ENCODE peak calls at places on chromosomes 13 and 19, in nine cellular contexts. X, M, H, L, S, I, Z, G and E are unnamed samples.

GRCh38 chr13:107512551-107512950 is 702.8 kb downstream of the LIG4 start:
- DNase-seq in L (no peak), G (no peak), Z (no peak), S (no peak), X (no peak), M (no peak), H (no peak), I (no peak), E (no peak)

GRCh38 chr19:47113446-47114348 is at the start of gene ZC3H4:
- DNase-seq in X (peak; percentile 92), I (peak; percentile 97), Z (peak; percentile 88), G (peak; percentile 93), L (peak; percentile 92), M (peak; percentile 95), S (peak; percentile 94), H (peak; percentile 93), E (peak; percentile 92)

GRCh38 chr13:109010912-109011311 is 381.5 kb downstream of the MYO16 start:
- DNase-seq in G (no peak), I (no peak), Z (no peak), H (no peak), X (peak; percentile 22), S (no peak), M (no peak), L (no peak), E (no peak)

GRCh38 chr13:91470084-91470621 is 71.7 kb downstream of the GPC5 start:
- DNase-seq in X (no peak), H (no peak), M (no peak), Z (no peak), S (no peak), L (no peak), G (no peak), I (no peak), E (no peak)

GRCh38 chr19:6806488-6806887 is 34.0 kb downstream of the VAV1 start:
- DNase-seq in I (no peak), Z (no peak), H (no peak), M (no peak), G (no peak), L (no peak), S (no peak), X (no peak), E (no peak)

GRCh38 chr13:21240586-21240985 is 64.1 kb downstream of the MRPL57 start:
- DNase-seq in S (no peak), L (no peak), M (no peak), I (no peak), Z (no peak), G (peak; percentile 58), X (no peak), H (no peak), E (no peak)

GRCh38 chr19:37342753-37343152 is 28.1 kb upstream of the ZNF527 start:
- DNase-seq in M (peak; percentile 18), H (no peak), Z (no peak), I (no peak), X (no peak), L (no peak), G (no peak), S (no peak), E (no peak)

GRCh38 chr13:25783076-25783475 is 268.7 kb downstream of the SHISA2 start:
- DNase-seq in I (no peak), X (no peak), L (no peak), M (no peak), G (no peak), S (no peak), H (no peak), Z (no peak), E (no peak)

GRCh38 chr13:28022848-28023518 is 34.5 kb upstream of the URAD start:
- DNase-seq in S (no peak), H (no peak), X (peak; percentile 23), G (peak; percentile 46), I (no peak), L (no peak), M (no peak), Z (no peak), E (no peak)

GRCh38 chr19:49442793-49443365 is 1.6 kb upstream of the SLC17A7 start:
- DNase-seq in X (peak; percentile 97), S (peak; percentile 75), Z (peak; percentile 85), I (peak; percentile 96), H (no peak), M (peak; percentile 68), G (peak; percentile 73), L (no peak), E (peak; percentile 29)

GRCh38 chr19:49441960-49442350 is 628 bp upstream of the SLC17A7 start:
- DNase-seq in X (no peak), H (no peak), S (no peak), Z (no peak), L (no peak), G (no peak), M (no peak), I (no peak), E (no peak)

GRCh38 chr19:49442354-49442753 is 1.0 kb upstream of the SLC17A7 start:
- DNase-seq in Z (no peak), S (no peak), M (no peak), H (no peak), G (no peak), L (no peak), X (no peak), I (no peak), E (no peak)

GRCh38 chr19:49440439-49441209 is 703 bp downstream of the SLC17A7 start:
- DNase-seq in X (no peak), M (no peak), G (no peak), Z (no peak), S (no peak), I (no peak), L (no peak), H (no peak), E (no peak)

DNA sequence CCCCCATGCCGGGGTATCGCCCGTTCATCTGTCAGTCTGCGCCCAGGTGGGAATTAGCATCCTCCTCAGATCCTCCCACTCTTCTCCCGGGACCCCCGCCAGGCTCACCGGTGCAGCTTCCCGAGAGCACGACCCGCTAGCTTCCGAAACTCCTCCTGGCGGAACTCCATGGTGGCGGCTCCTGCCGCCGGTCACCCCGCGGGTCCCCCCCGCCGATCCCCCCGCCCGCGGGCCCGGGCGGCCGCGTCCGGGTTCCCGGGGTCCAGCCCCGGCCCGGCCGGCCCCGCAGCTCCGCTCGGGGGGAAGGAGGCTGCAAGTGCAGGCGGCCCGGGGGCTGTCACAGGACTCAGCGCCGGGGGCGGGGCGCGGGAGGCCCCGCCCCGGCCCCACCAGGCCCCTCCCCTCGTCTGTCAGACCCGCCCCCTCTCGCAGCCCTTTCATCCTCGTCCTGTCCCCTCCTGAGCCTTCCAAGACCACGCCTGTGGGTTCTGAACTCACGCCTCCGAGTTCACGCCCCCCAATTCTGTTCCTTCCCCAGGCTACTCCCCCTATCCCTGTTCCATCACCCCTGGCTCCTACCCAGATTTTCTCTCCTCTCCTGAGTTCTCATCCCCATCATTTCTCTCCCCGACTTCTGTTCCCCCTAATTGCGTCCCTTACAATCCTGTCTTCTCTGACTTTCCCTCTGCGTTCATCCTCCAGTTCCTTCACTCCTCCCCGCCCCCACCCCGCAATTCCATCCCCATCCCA is at the start of gene SLC17A7:
- DNase-seq in Z (no peak), L (no peak), M (no peak), S (no peak), I (peak; percentile 41), X (peak; percentile 68), H (no peak), G (no peak), E (peak; percentile 31)
- H3K27ac ChIP-seq in Z (no peak within 1 kb of the TSS), L (no peak within 1 kb of the TSS), M (no peak within 1 kb of the TSS), S (no peak within 1 kb of the TSS), I (no peak within 1 kb of the TSS), X (peak within 1 kb of the TSS; percentile 40), H (no peak within 1 kb of the TSS), G (no peak within 1 kb of the TSS), E (no peak within 1 kb of the TSS)

DNA sequence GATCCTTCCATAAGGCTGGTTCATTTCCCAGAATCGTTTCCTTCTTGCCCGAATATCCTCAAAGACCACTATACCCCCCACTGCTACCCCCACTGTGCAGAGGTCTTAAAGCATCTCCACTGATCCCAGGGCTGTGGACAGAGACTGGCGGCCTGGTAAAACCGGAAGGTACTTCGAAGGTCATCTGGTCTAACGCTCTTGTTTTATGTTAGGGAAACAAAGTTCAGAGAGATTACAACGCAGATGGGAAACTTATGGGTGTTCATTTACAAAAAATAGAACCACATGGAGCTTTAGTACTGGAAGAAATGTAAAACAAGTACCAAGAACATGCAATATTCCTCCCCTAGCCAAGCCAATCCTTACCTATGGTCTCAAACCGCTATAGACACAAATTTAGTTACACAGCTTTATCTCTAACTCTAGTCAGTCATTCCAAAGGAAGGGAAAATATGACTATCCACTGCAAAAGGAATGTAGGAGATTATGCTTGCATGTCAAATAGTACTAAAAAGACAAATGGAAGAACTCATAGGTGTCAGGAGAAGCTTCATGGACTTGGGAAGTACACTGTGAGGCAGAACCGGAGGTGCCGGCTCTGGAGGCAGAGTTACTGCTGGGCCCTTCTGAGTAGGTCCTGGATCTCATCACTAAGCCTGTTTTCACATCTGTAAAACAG is 97.6 kb downstream of the FOXO1 start:
- DNase-seq in Z (no peak), L (no peak), H (no peak), S (no peak), I (no peak), G (no peak), M (no peak), X (no peak), E (no peak)
- H3K4me1 ChIP-seq in Z (no peaks in the 10 kb centered on the region), L (peaks cover 70% of the 10 kb centered on the region), H (peaks cover 89% of the 10 kb centered on the region), S (no peaks in the 10 kb centered on the region), I (no peaks in the 10 kb centered on the region), G (no peaks in the 10 kb centered on the region), M (no peaks in the 10 kb centered on the region), X (peaks cover 13% of the 10 kb centered on the region), E (peaks cover 39% of the 10 kb centered on the region)

DNA sequence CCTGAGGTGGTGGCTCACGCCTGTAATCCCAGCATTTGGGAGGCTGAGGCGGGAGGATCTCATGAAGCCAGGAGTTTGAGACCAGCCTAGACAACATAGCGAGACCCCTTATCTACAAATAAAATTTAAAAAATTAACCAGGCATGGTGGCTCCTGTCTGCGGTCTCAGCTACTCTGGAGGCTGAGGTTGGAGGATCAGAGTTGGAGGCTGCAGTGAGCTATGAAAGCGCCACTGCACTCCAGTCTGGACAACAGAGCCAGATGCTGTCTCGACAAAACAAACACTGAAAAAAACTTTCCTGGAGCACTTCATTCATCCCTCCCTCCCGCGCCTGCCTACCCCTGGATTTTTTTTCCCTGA is 665 bp upstream of the ATG4D start:
- DNase-seq in S (no peak), X (no peak), I (no peak), Z (no peak), H (no peak), L (no peak), G (no peak), M (no peak), E (no peak)
- H3K27ac ChIP-seq in S (no peak overlapping the region), X (no peak overlapping the region), I (peak overlapping the region; percentile 89), Z (no peak overlapping the region), H (peak overlapping the region; percentile 69), L (peak overlapping the region; percentile 96), G (no peak overlapping the region), M (no peak overlapping the region), E (peak overlapping the region; percentile 80)

DNA sequence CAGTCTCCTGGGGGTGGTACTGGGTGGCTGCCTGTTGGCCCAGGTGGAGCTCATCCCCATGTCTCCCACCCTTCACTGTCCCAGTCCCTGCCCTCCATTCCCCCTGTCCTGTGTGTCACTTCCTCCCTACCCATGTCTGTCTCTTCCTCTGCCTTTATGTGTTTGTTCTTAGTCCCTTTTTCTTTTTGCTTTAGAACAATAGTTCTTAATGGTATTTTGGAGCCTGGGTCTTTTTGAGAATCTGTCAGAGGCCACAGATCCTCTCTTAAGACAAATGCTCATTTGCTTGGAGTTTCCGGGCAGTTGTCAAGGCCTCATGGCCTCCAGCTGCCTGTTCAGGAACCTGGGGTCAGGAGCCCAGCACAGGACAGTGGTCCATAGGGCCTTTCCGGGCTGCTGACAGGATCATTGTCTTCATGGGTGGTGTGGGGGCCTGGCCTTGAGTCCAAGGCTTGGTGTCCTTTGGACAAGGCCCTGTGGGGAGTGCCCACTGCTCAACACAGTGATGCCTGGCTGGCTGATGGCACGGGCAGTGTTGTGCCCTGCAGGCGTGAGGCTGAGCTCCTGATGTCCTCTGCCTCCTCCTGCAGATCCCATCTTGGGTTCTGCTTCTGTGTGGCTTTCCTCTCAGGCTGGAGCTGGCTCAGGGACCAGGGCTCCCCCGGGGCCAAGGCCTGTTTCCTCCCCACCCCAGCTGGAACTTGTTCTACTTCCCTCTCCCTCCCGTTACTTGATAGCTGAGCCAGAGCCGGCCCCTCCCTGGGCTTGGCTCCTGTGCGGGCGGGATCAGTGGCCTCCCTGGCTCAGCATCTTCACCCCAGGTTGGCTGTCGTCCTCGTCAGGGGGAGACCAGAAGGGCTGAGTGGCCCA is 3.5 kb downstream of the EGLN2 start:
- DNase-seq in G (no peak), M (no peak), I (peak; percentile 83), H (no peak), S (no peak), Z (no peak), X (no peak), L (no peak), E (no peak)
- H3K4me1 ChIP-seq in G (peaks cover 40% of the 10 kb centered on the region), M (peaks cover 51% of the 10 kb centered on the region), I (peaks cover 57% of the 10 kb centered on the region), H (peaks cover 89% of the 10 kb centered on the region), S (peaks cover 67% of the 10 kb centered on the region), Z (peaks cover 32% of the 10 kb centered on the region), X (peaks cover 42% of the 10 kb centered on the region), L (peaks cover 75% of the 10 kb centered on the region), E (peaks cover 77% of the 10 kb centered on the region)